ENCODE peak calls at places on chromosome 1, in eight cellular contexts. One of them, this sample, is unnamed. For H3K9me3 and H3K4me1, the result is how much of the 10 kb centered on the place peaks cover.

GRCh38 chr1:179955318-179955638 is 668 bp downstream of the CEP350 start:
- DNase-seq in prostate gland: no peak
- DNase-seq in right lobe of liver: no peak
- DNase-seq in tibial nerve: no peak
- DNase-seq in body of pancreas: no peak
- DNase-seq in uterus: no peak
- DNase-seq in A549: peak
- DNase-seq in tibial artery: no peak
- DNase-seq in this sample: no peak

GRCh38 chr1:20320734-20321133 is 30.1 kb downstream of the VWA5B1 start:
- DNase-seq in A549: no peak
- DNase-seq in right lobe of liver: no peak
- DNase-seq in prostate gland: no peak
- DNase-seq in tibial nerve: no peak
- DNase-seq in uterus: no peak
- DNase-seq in tibial artery: no peak
- DNase-seq in body of pancreas: no peak
- DNase-seq in this sample: no peak

GRCh38 chr1:53552146-53552940 is 93.1 kb downstream of the DMRTB1 start:
- DNase-seq in right lobe of liver: peak
- DNase-seq in A549: no peak
- DNase-seq in body of pancreas: peak
- DNase-seq in prostate gland: no peak
- DNase-seq in uterus: peak
- DNase-seq in tibial artery: peak
- DNase-seq in tibial nerve: peak
- DNase-seq in this sample: peak

GRCh38 chr1:17304155-17304826 is 3.7 kb upstream of the PADI4 start:
- DNase-seq in tibial nerve: no peak
- DNase-seq in A549: no peak
- DNase-seq in right lobe of liver: no peak
- DNase-seq in uterus: no peak
- DNase-seq in tibial artery: no peak
- DNase-seq in prostate gland: no peak
- DNase-seq in body of pancreas: peak
- DNase-seq in this sample: no peak

GRCh38 chr1:66559517-66559916 is 25.6 kb downstream of the SGIP1 start:
- DNase-seq in uterus: no peak
- DNase-seq in prostate gland: no peak
- DNase-seq in A549: no peak
- DNase-seq in right lobe of liver: no peak
- DNase-seq in tibial artery: no peak
- DNase-seq in tibial nerve: no peak
- DNase-seq in body of pancreas: no peak
- DNase-seq in this sample: no peak

GRCh38 chr1:75035536-75035935 is 98.7 kb upstream of the LHX8 start:
- DNase-seq in tibial artery: no peak
- DNase-seq in A549: no peak
- DNase-seq in tibial nerve: no peak
- DNase-seq in uterus: no peak
- DNase-seq in right lobe of liver: no peak
- DNase-seq in body of pancreas: no peak
- DNase-seq in prostate gland: no peak
- DNase-seq in this sample: no peak

GRCh38 chr1:86705633-86705985 is 1.2 kb downstream of the SH3GLB1 start:
- DNase-seq in A549: no peak
- DNase-seq in uterus: peak
- DNase-seq in body of pancreas: peak
- DNase-seq in tibial nerve: no peak
- DNase-seq in prostate gland: peak
- DNase-seq in tibial artery: no peak
- DNase-seq in right lobe of liver: no peak
- DNase-seq in this sample: no peak

GRCh38 chr1:81044708-81045107 is 756.0 kb upstream of the ADGRL2 start:
- DNase-seq in prostate gland: no peak
- DNase-seq in tibial nerve: no peak
- DNase-seq in body of pancreas: no peak
- DNase-seq in tibial artery: no peak
- DNase-seq in right lobe of liver: no peak
- DNase-seq in uterus: no peak
- DNase-seq in A549: no peak
- DNase-seq in this sample: no peak

GRCh38 chr1:182564605-182565004 is 24.5 kb downstream of the RNASEL start:
- DNase-seq in tibial nerve: no peak
- DNase-seq in body of pancreas: no peak
- DNase-seq in tibial artery: no peak
- DNase-seq in right lobe of liver: no peak
- DNase-seq in uterus: no peak
- DNase-seq in A549: no peak
- DNase-seq in prostate gland: no peak
- DNase-seq in this sample: no peak

GRCh38 chr1:89994231-89994804 is 592 bp upstream of the ZNF326 start:
- DNase-seq in body of pancreas: peak
- DNase-seq in tibial nerve: no peak
- DNase-seq in right lobe of liver: peak
- DNase-seq in tibial artery: no peak
- DNase-seq in uterus: peak
- DNase-seq in prostate gland: peak
- DNase-seq in A549: no peak
- DNase-seq in this sample: peak

GRCh38 chr1:104358621-104359020 is 608.9 kb downstream of the AMY1C start:
- DNase-seq in tibial artery: no peak
- DNase-seq in A549: no peak
- DNase-seq in right lobe of liver: no peak
- DNase-seq in tibial nerve: no peak
- DNase-seq in body of pancreas: no peak
- DNase-seq in prostate gland: no peak
- DNase-seq in uterus: no peak
- DNase-seq in this sample: no peak

GRCh38 chr1:4084896-4085295 is 184.8 kb upstream of the C1orf174 start:
- DNase-seq in body of pancreas: no peak
- DNase-seq in A549: no peak
- DNase-seq in right lobe of liver: no peak
- DNase-seq in prostate gland: no peak
- DNase-seq in tibial nerve: no peak
- DNase-seq in uterus: no peak
- DNase-seq in tibial artery: no peak
- DNase-seq in this sample: no peak

GRCh38 chr1:229454056-229454455 is 20.2 kb upstream of the ACTA1 start:
- DNase-seq in prostate gland: no peak
- DNase-seq in body of pancreas: no peak
- DNase-seq in tibial nerve: no peak
- DNase-seq in tibial artery: no peak
- DNase-seq in uterus: no peak
- DNase-seq in A549: no peak
- DNase-seq in right lobe of liver: no peak
- DNase-seq in this sample: no peak

GRCh38 chr1:185439727-185440415 is 122.8 kb upstream of the IVNS1ABP start:
- DNase-seq in uterus: no peak
- DNase-seq in A549: peak
- DNase-seq in prostate gland: no peak
- DNase-seq in tibial nerve: no peak
- DNase-seq in right lobe of liver: no peak
- DNase-seq in body of pancreas: no peak
- DNase-seq in tibial artery: no peak
- DNase-seq in this sample: no peak

GRCh38 chr1:177863776-177864175 is 106.1 kb downstream of the SEC16B start:
- DNase-seq in body of pancreas: no peak
- DNase-seq in right lobe of liver: no peak
- DNase-seq in A549: no peak
- DNase-seq in prostate gland: no peak
- DNase-seq in tibial nerve: no peak
- DNase-seq in tibial artery: no peak
- DNase-seq in uterus: no peak
- DNase-seq in this sample: no peak

GRCh38 chr1:98920441-98921110 is 84.1 kb downstream of the PLPPR5 start:
- DNase-seq in A549: no peak
- DNase-seq in right lobe of liver: no peak
- DNase-seq in prostate gland: no peak
- DNase-seq in tibial artery: no peak
- DNase-seq in body of pancreas: no peak
- DNase-seq in uterus: no peak
- DNase-seq in tibial nerve: no peak
- DNase-seq in this sample: no peak

GRCh38 chr1:54610048-54610447 is 13.3 kb downstream of the FAM151A start:
- DNase-seq in tibial artery: no peak
- DNase-seq in A549: no peak
- DNase-seq in tibial nerve: no peak
- DNase-seq in right lobe of liver: no peak
- DNase-seq in uterus: peak
- DNase-seq in body of pancreas: no peak
- DNase-seq in prostate gland: no peak
- DNase-seq in this sample: peak

GRCh38 chr1:186888367-186888766 is 59.6 kb downstream of the PLA2G4A start:
- DNase-seq in prostate gland: no peak
- DNase-seq in tibial nerve: no peak
- DNase-seq in body of pancreas: no peak
- DNase-seq in uterus: no peak
- DNase-seq in right lobe of liver: no peak
- DNase-seq in tibial artery: no peak
- DNase-seq in A549: no peak
- DNase-seq in this sample: no peak
- TF ChIP-seq CTCF in prostate gland: no peak
- TF ChIP-seq CTCF in tibial nerve: no peak
- TF ChIP-seq CTCF in body of pancreas: no peak
- TF ChIP-seq CTCF in uterus: no peak
- TF ChIP-seq CTCF in right lobe of liver: no peak
- TF ChIP-seq CTCF in tibial artery: no peak
- TF ChIP-seq CTCF in A549: no peak
- TF ChIP-seq CTCF in this sample: no peak

DNA sequence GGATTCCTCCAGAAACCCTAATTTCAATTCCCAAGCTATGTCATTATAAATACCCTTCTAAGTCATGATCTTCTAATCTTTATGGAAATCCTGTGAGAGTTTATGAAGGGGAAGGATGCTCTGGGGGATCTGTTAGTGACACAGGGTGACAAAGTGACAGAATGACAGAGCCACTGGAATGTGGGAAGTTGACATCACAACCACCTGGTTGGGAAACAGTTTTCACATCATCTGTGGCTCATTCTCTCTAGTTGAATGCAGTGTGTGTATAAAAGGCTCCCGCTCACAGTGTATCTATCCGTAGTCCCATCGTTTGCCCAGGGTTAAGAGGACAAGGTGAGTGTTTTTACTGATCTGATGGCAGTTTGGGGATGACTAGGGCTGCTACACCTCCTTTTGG is at the start of gene LCE7A:
- DNase-seq in uterus: no peak
- DNase-seq in tibial artery: no peak
- DNase-seq in body of pancreas: no peak
- DNase-seq in right lobe of liver: no peak
- DNase-seq in tibial nerve: no peak
- DNase-seq in prostate gland: no peak
- DNase-seq in A549: no peak
- DNase-seq in this sample: no peak
- H3K9me3 ChIP-seq in uterus: under half
- H3K9me3 ChIP-seq in tibial artery: under half
- H3K9me3 ChIP-seq in body of pancreas: under half
- H3K9me3 ChIP-seq in right lobe of liver: under half
- H3K9me3 ChIP-seq in tibial nerve: under half
- H3K9me3 ChIP-seq in prostate gland: under half
- H3K9me3 ChIP-seq in A549: under half
- H3K9me3 ChIP-seq in this sample: under half

GRCh38 chr1:107544285-107544684 is 403.4 kb downstream of the NTNG1 start:
- DNase-seq in uterus: no peak
- DNase-seq in right lobe of liver: no peak
- DNase-seq in tibial artery: no peak
- DNase-seq in body of pancreas: no peak
- DNase-seq in tibial nerve: no peak
- DNase-seq in prostate gland: no peak
- DNase-seq in A549: no peak
- DNase-seq in this sample: no peak

GRCh38 chr1:107547363-107548155 is 406.7 kb downstream of the NTNG1 start:
- DNase-seq in body of pancreas: no peak
- DNase-seq in tibial artery: no peak
- DNase-seq in uterus: no peak
- DNase-seq in tibial nerve: no peak
- DNase-seq in right lobe of liver: no peak
- DNase-seq in A549: no peak
- DNase-seq in prostate gland: no peak
- DNase-seq in this sample: no peak

GRCh38 chr1:107545056-107545597 is 404.3 kb downstream of the NTNG1 start:
- DNase-seq in A549: no peak
- DNase-seq in prostate gland: no peak
- DNase-seq in uterus: no peak
- DNase-seq in tibial nerve: no peak
- DNase-seq in tibial artery: no peak
- DNase-seq in right lobe of liver: no peak
- DNase-seq in body of pancreas: no peak
- DNase-seq in this sample: no peak

GRCh38 chr1:107548276-107548675 is 407.4 kb downstream of the NTNG1 start:
- DNase-seq in uterus: no peak
- DNase-seq in body of pancreas: no peak
- DNase-seq in prostate gland: no peak
- DNase-seq in right lobe of liver: no peak
- DNase-seq in tibial nerve: no peak
- DNase-seq in tibial artery: no peak
- DNase-seq in A549: no peak
- DNase-seq in this sample: no peak

DNA sequence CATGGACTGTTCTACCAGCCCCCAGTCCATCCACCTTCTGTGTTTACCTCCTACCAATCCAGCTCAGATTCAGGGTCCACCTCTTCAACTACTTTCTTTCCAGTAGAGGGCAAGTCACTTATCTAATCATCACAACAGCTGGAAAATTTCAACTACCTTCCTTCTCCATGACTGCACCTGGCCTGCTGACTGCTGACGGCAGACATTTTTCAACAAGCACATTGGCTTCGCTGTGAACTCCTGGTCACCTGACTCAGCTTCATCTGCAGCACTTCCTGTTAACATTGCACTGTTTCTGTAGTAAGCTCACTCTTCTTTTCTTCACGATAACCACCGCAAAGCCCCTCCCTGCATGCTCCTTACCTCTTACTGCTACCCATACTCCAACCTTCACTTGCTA is 405.7 kb downstream of the NTNG1 start:
- DNase-seq in prostate gland: no peak
- DNase-seq in tibial nerve: no peak
- DNase-seq in A549: no peak
- DNase-seq in uterus: no peak
- DNase-seq in tibial artery: no peak
- DNase-seq in body of pancreas: no peak
- DNase-seq in right lobe of liver: no peak
- DNase-seq in this sample: no peak
- H3K4me1 ChIP-seq in prostate gland: under half
- H3K4me1 ChIP-seq in tibial nerve: under half
- H3K4me1 ChIP-seq in A549: under half
- H3K4me1 ChIP-seq in uterus: under half
- H3K4me1 ChIP-seq in tibial artery: under half
- H3K4me1 ChIP-seq in body of pancreas: under half
- H3K4me1 ChIP-seq in right lobe of liver: under half
- H3K4me1 ChIP-seq in this sample: under half

DNA sequence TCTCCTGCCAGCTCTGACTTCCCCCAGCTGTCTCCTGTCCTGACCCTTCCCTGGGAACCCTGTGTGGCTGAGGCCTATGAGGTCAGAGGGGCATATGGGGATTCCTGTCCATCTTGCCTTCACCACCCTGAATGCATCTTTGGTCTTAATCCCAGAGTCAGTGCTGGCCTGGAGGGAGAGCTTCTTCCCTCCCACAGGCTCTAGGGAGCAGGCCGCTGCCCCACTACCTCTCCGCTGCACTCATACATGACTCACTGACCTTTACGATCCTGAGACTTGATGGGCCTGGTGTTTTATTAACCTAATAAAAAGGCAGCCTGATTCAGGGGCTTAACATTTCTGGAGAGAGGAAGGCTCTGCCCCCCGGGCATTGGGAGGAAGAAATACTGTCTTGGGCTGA is 89.0 kb upstream of the GRIK3 start:
- DNase-seq in A549: no peak
- DNase-seq in uterus: no peak
- DNase-seq in tibial nerve: no peak
- DNase-seq in prostate gland: no peak
- DNase-seq in body of pancreas: no peak
- DNase-seq in right lobe of liver: no peak
- DNase-seq in tibial artery: no peak
- DNase-seq in this sample: no peak
- TF ChIP-seq CTCF in A549: no peak
- TF ChIP-seq CTCF in uterus: no peak
- TF ChIP-seq CTCF in tibial nerve: no peak
- TF ChIP-seq CTCF in prostate gland: no peak
- TF ChIP-seq CTCF in body of pancreas: no peak
- TF ChIP-seq CTCF in right lobe of liver: no peak
- TF ChIP-seq CTCF in tibial artery: no peak
- TF ChIP-seq CTCF in this sample: no peak